ENCODE peak calls at places on chromosomes 12 and 14, in six cellular contexts. W is brain microvascular endothelial cell, K is cardiac muscle cell, V is RWPE1, C is mesendoderm, T is thoracic aorta. R is an unnamed sample.

GRCh38 chr14:44914849-44915248 is 46.9 kb downstream of the KLHL28 start:
- DNase-seq in T (no peak), C (peak), V (no peak), K (peak), W (no peak), R (no peak)

GRCh38 chr14:103839569-103839968 is 7.8 kb downstream of the PPP1R13B start:
- DNase-seq in V (no peak), W (no peak), C (no peak), T (no peak), K (no peak), R (no peak)

GRCh38 chr14:100790785-100791667 is 34.9 kb upstream of the MEG3 start:
- DNase-seq in W (no peak), K (no peak), T (no peak), V (no peak), C (no peak), R (no peak)

GRCh38 chr14:96434040-96434439 is 42.1 kb downstream of the AK7 start:
- DNase-seq in T (no peak), C (no peak), W (no peak), V (no peak), K (no peak), R (no peak)

GRCh38 chr12:55619352-55620138 is 17.1 kb upstream of the OR10P1 start:
- DNase-seq in T (no peak), K (peak), V (peak), C (peak), W (peak), R (peak)

GRCh38 chr12:32508626-32509025 is 109.3 kb downstream of the FGD4 start:
- DNase-seq in C (no peak), W (no peak), T (no peak), K (no peak), V (no peak), R (no peak)

GRCh38 chr14:94120667-94121335 is 8.6 kb downstream of the IFI27L2 start:
- DNase-seq in V (no peak), W (peak), C (no peak), K (no peak), T (no peak), R (no peak)

GRCh38 chr12:42643881-42644579 is 54.5 kb upstream of the PRICKLE1 start:
- DNase-seq in W (no peak), V (no peak), T (no peak), C (peak), K (no peak), R (no peak)

GRCh38 chr12:92971869-92972524 is 42.9 kb upstream of the EEA1 start:
- DNase-seq in C (no peak), V (no peak), T (no peak), K (no peak), W (peak), R (peak)

GRCh38 chr14:30960216-30960615 is 65.2 kb upstream of the AP4S1 start:
- DNase-seq in W (no peak), V (no peak), K (no peak), T (no peak), C (no peak), R (no peak)

GRCh38 chr14:50085570-50086315 is 30.6 kb downstream of the VCPKMT start:
- DNase-seq in W (peak), T (no peak), C (peak), K (no peak), V (no peak), R (no peak)

GRCh38 chr14:104387000-104387384 is 192.6 kb upstream of the C14orf180 start:
- DNase-seq in T (no peak), K (no peak), W (no peak), C (no peak), V (no peak), R (no peak)

GRCh38 chr12:124756151-124756550 is 107.5 kb downstream of the SCARB1 start:
- DNase-seq in V (no peak), C (no peak), W (no peak), T (no peak), K (no peak), R (no peak)

GRCh38 chr14:95222870-95223398 is 65.6 kb upstream of the DICER1 start:
- DNase-seq in K (no peak), T (no peak), C (no peak), W (peak), V (no peak), R (no peak)

GRCh38 chr12:112126000-112126431 is 656 bp downstream of the TRAFD1 start:
- DNase-seq in W (no peak), K (no peak), C (no peak), T (no peak), V (peak), R (no peak)

GRCh38 chr12:78290606-78291345 is 460.1 kb downstream of the NAV3 start:
- DNase-seq in K (no peak), T (no peak), V (peak), W (peak), C (no peak), R (peak)

GRCh38 chr14:99026471-99026870 is 245.5 kb downstream of the BCL11B start:
- DNase-seq in W (no peak), T (no peak), C (peak), K (no peak), V (no peak), R (no peak)

GRCh38 chr12:130076126-130076525 is 86.1 kb upstream of the FZD10 start:
- DNase-seq in V (no peak), C (no peak), T (no peak), K (no peak), W (no peak), R (no peak)

GRCh38 chr14:70057519-70058136 is 131.1 kb downstream of the SLC8A3 start:
- DNase-seq in W (no peak), T (no peak), V (no peak), K (no peak), C (no peak), R (no peak)

GRCh38 chr14:88075298-88075981 is 70.5 kb downstream of the GPR65 start:
- DNase-seq in C (no peak), K (no peak), W (no peak), T (no peak), V (no peak), R (no peak)

GRCh38 chr14:55075628-55076027 is 24.2 kb downstream of the MAPK1IP1L start:
- DNase-seq in T (no peak), K (no peak), V (no peak), W (peak), C (no peak), R (no peak)

GRCh38 chr12:120928864-120929652 is 24.9 kb upstream of the SPPL3 start:
- DNase-seq in K (peak), V (peak), W (no peak), C (peak), T (no peak), R (no peak)

GRCh38 chr12:44875417-44875953 is 630 bp downstream of the NELL2 start:
- DNase-seq in W (no peak), T (no peak), C (peak), K (peak), V (no peak), R (no peak)

GRCh38 chr14:88995437-88996198 is 171.2 kb downstream of the TTC8 start:
- DNase-seq in T (no peak), K (no peak), V (peak), C (no peak), W (no peak), R (no peak)

GRCh38 chr12:72346331-72346944 is 74.3 kb downstream of the TRHDE start:
- DNase-seq in T (no peak), W (peak), C (peak), V (peak), K (peak), R (peak)

GRCh38 chr12:25069221-25069620 is 120.3 kb upstream of the BCAT1 start:
- DNase-seq in W (no peak), K (no peak), C (no peak), V (no peak), T (no peak), R (no peak)

GRCh38 chr12:4119157-4119761 is 154.3 kb upstream of the CCND2 start:
- DNase-seq in W (no peak), C (no peak), T (no peak), V (no peak), K (no peak), R (no peak)

GRCh38 chr12:4118017-4118510 is 155.5 kb upstream of the CCND2 start:
- DNase-seq in K (no peak), C (no peak), V (no peak), W (peak), T (no peak), R (peak)

GRCh38 chr12:4118601-4119156 is 154.9 kb upstream of the CCND2 start:
- DNase-seq in V (no peak), W (no peak), K (no peak), T (no peak), C (no peak), R (no peak)

GRCh38 chr12:4116251-4117111 is 157.1 kb upstream of the CCND2 start:
- DNase-seq in T (no peak), V (peak), C (peak), K (no peak), W (peak), R (peak)

DNA sequence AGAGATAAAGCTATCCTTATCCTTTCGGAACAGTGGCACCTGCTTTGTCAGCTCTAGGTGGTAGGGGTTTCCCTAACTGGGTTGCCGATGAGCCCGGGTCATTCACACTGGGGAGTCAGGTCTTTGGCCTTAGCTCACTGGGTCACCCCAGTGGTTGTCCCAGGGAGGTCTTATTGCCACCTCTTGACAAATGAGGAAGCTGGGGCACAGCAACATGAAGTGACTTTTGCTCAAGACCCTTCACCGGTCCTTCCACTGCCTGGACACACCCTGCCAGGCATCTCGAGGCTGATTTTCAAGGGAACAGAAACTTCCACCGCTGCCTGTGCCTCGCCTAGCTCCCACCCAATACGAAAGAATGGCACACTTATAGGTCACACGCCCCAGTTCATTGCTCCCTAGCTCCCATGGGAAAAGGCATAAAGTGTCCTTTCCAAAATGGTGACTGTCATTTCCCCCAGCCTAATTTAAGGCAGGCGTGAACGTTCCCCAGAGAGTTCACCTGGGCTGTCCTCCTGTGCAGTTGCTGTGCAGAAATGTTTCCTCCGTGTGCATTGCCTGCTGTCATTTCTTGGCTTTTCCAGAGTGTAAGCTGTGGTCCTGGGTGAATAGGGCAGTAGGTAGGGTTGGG is 156.1 kb upstream of the CCND2 start:
- DNase-seq in C (no peak), W (no peak), K (no peak), T (no peak), V (no peak), R (no peak)
- H3K27ac ChIP-seq in C (no peak), W (no peak), K (no peak), T (no peak), V (peak), R (no peak)

GRCh38 chr12:12400793-12401192 is 43.9 kb downstream of the BORCS5 start:
- DNase-seq in K (no peak), V (no peak), W (no peak), C (no peak), T (no peak), R (no peak)

GRCh38 chr12:12405882-12406281 is 49.0 kb downstream of the BORCS5 start:
- DNase-seq in V (no peak), K (no peak), W (no peak), C (no peak), T (no peak), R (no peak)

GRCh38 chr12:12404297-12404696 is 47.4 kb downstream of the BORCS5 start:
- DNase-seq in T (no peak), K (no peak), W (no peak), V (no peak), C (no peak), R (no peak)

GRCh38 chr12:12406762-12407161 is 49.9 kb downstream of the BORCS5 start:
- DNase-seq in V (no peak), K (no peak), C (no peak), T (no peak), W (no peak), R (no peak)

GRCh38 chr12:12403264-12404248 is 46.7 kb downstream of the BORCS5 start:
- DNase-seq in W (no peak), K (no peak), T (no peak), C (no peak), V (no peak), R (no peak)
- H3K27ac ChIP-seq in W (no peak), K (no peak), T (no peak), C (no peak), V (no peak), R (no peak)

DNA sequence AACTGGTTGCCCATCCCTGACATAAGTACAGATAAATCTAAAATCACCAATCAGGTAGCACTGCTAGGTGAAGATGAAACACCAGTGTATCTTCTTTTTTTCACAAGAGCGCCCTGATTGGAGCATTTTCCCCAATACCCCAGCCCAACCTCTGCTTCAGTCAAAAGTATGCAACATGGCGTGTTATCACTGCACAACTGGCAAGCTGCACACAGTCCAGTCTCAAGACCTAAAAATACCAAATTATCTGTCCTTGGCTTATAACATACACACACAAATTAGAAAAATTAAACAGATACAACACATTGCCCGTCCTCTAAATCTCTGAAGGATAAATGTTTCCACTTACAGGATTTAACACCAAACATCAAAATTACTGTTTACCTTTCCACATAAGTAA is 20.2 kb upstream of the SELPLG start:
- DNase-seq in V (no peak), T (no peak), K (no peak), C (no peak), W (no peak), R (no peak)
- H3K27ac ChIP-seq in V (no peak), T (no peak), K (peak), C (no peak), W (no peak), R (no peak)

DNA sequence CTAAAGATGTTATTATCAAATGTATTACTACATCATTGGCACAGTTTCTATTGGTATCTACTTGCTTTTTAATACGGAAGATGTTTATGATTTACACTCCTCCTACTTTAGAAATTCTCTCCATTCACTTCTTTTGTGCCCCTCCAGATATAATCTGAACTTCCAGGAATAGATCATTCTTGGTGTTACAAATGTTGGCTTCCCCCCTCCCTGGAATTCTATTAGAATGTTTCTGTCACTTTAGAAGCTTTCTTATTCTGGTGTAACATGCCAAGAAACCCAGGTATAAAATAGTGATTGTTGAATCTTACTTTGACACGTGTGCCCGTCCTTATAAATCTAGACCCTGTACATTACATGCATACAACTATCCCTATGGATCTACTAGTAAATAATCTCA is 1.2 kb upstream of the WDR20 start:
- DNase-seq in T (no peak), W (no peak), K (no peak), V (peak), C (no peak), R (no peak)
- H3K27ac ChIP-seq in T (no peak), W (no peak), K (no peak), V (peak), C (no peak), R (peak)

GRCh38 chr12:2431810-2432209 is 363.0 kb upstream of the FKBP4 start:
- DNase-seq in T (no peak), K (no peak), W (no peak), C (no peak), V (no peak), R (no peak)
- H3K27ac ChIP-seq in T (peak), K (no peak), W (no peak), C (no peak), V (no peak), R (no peak)

DNA sequence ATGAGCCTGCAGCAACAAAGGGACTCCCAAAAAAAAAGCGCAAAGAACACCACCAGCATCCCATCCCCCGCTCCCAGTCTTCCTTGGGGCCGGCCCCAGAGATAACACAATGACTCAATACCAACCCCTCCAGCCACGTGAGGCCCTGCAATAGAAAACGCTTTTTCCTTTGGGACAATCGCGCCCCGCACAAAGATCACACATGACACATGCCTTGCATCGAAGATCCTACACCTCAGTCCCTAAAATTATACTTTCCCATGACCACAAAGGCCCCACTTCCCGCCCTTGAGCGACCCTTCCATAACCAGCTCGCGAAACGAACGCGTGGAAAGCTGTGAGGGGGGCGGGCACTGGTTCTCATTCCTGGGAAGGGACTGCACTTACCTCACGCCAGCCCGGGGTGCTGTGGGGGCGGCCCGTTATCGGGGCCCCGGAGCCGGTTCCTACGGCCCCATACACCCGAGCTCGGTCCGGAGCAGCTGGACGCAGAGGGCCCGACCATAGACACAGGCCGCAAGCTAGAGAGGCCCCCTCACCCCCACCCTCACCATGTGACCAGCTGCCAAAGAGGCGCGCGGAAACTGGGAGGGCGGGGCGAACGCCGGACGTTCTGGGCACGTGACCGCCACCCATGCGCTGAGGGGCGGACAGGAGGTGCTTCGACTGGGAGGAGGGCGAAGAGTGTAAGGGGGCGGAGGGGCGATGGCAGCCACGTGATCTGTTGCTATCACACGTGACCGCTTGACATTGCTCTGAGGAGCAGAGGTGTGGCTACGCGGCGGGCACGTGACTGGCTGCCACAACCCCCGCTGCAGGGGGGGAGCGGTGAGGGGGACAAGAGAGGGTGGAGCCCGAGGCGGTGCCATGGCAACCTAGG is at the start of gene CDK4:
- DNase-seq in C (peak), K (peak), T (peak), V (peak), W (peak), R (peak)
- H3K27ac ChIP-seq in C (no peak), K (peak), T (peak), V (peak), W (peak), R (peak)

DNA sequence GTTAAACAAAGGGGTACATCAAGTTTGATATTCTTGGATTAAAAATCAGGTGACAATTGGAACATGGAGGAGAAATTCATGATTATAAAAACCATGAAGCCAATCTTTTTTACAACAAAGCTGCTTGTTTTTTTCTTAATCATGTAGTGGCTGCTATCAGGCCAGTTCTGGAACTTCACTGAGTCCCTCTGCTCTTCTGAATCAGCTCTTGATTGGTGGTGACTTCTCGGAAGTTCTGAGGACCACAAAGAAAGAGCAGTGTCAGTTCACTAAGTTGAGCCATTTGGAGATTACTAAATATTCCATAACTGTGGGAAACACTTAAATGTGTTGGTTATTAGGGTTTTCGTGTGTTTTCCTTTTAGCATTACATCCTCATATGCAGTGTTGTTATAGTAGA is 8.5 kb downstream of the EIF4B start:
- DNase-seq in V (no peak), C (no peak), K (no peak), W (no peak), T (no peak), R (no peak)
- H3K27ac ChIP-seq in V (no peak), C (no peak), K (peak), W (no peak), T (no peak), R (no peak)

GRCh38 chr12:16121953-16122352 is 155.5 kb downstream of the SLC15A5 start:
- DNase-seq in C (peak), T (no peak), V (no peak), K (no peak), W (no peak), R (no peak)

GRCh38 chr12:16119618-16120017 is 157.9 kb downstream of the SLC15A5 start:
- DNase-seq in V (no peak), T (no peak), C (no peak), W (no peak), K (no peak), R (no peak)

GRCh38 chr12:16118586-16118985 is 158.9 kb downstream of the SLC15A5 start:
- DNase-seq in T (no peak), V (no peak), K (no peak), W (no peak), C (peak), R (no peak)

DNA sequence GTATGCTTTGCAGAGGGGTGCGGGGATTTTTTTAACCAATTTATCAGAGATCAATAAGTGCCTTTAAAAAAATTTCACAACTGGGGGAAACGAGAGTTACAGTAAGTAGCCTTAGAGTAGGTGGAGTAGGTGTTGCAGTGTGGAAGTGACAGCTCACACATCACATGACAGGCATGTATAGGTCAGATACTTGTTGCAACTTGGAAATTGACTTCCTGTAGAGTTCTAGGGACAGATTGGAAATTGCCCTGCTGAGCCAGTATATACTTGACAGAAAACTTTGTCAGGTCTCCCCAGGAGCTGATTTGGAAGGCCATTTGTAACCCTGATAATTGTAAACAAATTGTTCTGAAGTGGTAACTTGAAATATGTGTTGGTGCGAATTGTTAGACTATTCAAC is 157.5 kb downstream of the SLC15A5 start:
- DNase-seq in C (peak), V (no peak), W (no peak), T (no peak), K (peak), R (no peak)
- H3K27ac ChIP-seq in C (no peak), V (no peak), W (no peak), T (no peak), K (no peak), R (peak)